ENCODE peak calls at places on chromosome 7, in four cellular contexts. M, C, L and R are unnamed samples. For H3K36me3, the result is how much of the 10 kb centered on the place peaks cover.

GRCh38 chr7:23467731-23468720 is 2.3 kb downstream of the IGF2BP3 start:
- DNase-seq in M (peak), C (peak), L (peak), R (peak)

GRCh38 chr7:74043523-74043951 is 15.6 kb downstream of the ELN start:
- DNase-seq in M (peak), C (peak), L (no peak), R (peak)

GRCh38 chr7:96236198-96237039 is 85.5 kb downstream of the SLC25A13 start:
- DNase-seq in M (no peak), C (peak), L (peak), R (no peak)

GRCh38 chr7:9752033-9752432 is 1221.6 kb upstream of the PHF14 start:
- DNase-seq in M (no peak), C (no peak), L (no peak), R (no peak)

GRCh38 chr7:43692582-43693373 is 36.5 kb downstream of the COA1 start:
- DNase-seq in M (no peak), C (peak), L (peak), R (no peak)

GRCh38 chr7:123798527-123799188 is 46.3 kb upstream of the HYAL4 start:
- DNase-seq in M (no peak), C (no peak), L (no peak), R (no peak)

GRCh38 chr7:70972693-70973092 is 159.3 kb upstream of the GALNT17 start:
- DNase-seq in M (no peak), C (no peak), L (no peak), R (no peak)

GRCh38 chr7:159099711-159100231 is 44.9 kb downstream of the VIPR2 start:
- DNase-seq in M (peak), C (no peak), L (no peak), R (no peak)

GRCh38 chr7:18786196-18786727 is 290.7 kb downstream of the HDAC9 start:
- DNase-seq in M (no peak), C (no peak), L (no peak), R (no peak)

GRCh38 chr7:112204776-112205347 is 1.3 kb downstream of the DOCK4 start:
- DNase-seq in M (no peak), C (peak), L (no peak), R (no peak)

GRCh38 chr7:142248166-142249160 is 9.4 kb downstream of the PRSS58 start:
- DNase-seq in M (peak), C (no peak), L (no peak), R (no peak)

GRCh38 chr7:37342665-37343471 is 105.8 kb downstream of the ELMO1 start:
- DNase-seq in M (no peak), C (no peak), L (no peak), R (no peak)

GRCh38 chr7:96304573-96304972 is 17.3 kb downstream of the SLC25A13 start:
- DNase-seq in M (no peak), C (peak), L (no peak), R (no peak)

GRCh38 chr7:47078241-47078640 is 503.7 kb downstream of the TNS3 start:
- DNase-seq in M (no peak), C (peak), L (no peak), R (no peak)

GRCh38 chr7:17392846-17393245 is 94.4 kb downstream of the AHR start:
- DNase-seq in M (no peak), C (peak), L (no peak), R (no peak)

GRCh38 chr7:12322287-12322902 is 81.3 kb downstream of the VWDE start:
- DNase-seq in M (no peak), C (peak), L (no peak), R (no peak)

GRCh38 chr7:332646-333398 is 42.9 kb downstream of the FOXL3 start:
- DNase-seq in M (peak), C (peak), L (peak), R (peak)

GRCh38 chr7:152583006-152583405 is 92.9 kb downstream of the XRCC2 start:
- DNase-seq in M (no peak), C (no peak), L (no peak), R (no peak)

GRCh38 chr7:24010495-24010894 is 273.5 kb upstream of the NPY start:
- DNase-seq in M (no peak), C (no peak), L (no peak), R (no peak)

GRCh38 chr7:151890355-151891004 is 13.6 kb upstream of the PRKAG2 start:
- DNase-seq in M (peak), C (no peak), L (no peak), R (peak)

GRCh38 chr7:36456135-36456534 is 66.5 kb downstream of the ANLN start:
- DNase-seq in M (no peak), C (no peak), L (no peak), R (no peak)

GRCh38 chr7:134727711-134728110 is 51.7 kb upstream of the CALD1 start:
- DNase-seq in M (no peak), C (peak), L (no peak), R (no peak)

GRCh38 chr7:32070406-32071360 is at the start of gene PDE1C:
- DNase-seq in M (peak), C (peak), L (peak), R (peak)

GRCh38 chr7:15130666-15131541 is 228.4 kb upstream of the DGKB start:
- DNase-seq in M (no peak), C (peak), L (no peak), R (no peak)

GRCh38 chr7:71708710-71709109 is 576.8 kb downstream of the GALNT17 start:
- DNase-seq in M (no peak), C (no peak), L (no peak), R (no peak)

GRCh38 chr7:41809081-41809480 is 106.2 kb upstream of the INHBA start:
- DNase-seq in M (no peak), C (no peak), L (no peak), R (no peak)

GRCh38 chr7:108287857-108288256 is 157.7 kb upstream of the LAMB4 start:
- DNase-seq in M (no peak), C (no peak), L (no peak), R (no peak)

GRCh38 chr7:80415522-80415921 is 96.3 kb downstream of the GNAT3 start:
- DNase-seq in M (no peak), C (no peak), L (no peak), R (no peak)

GRCh38 chr7:41010418-41010817 is 692.5 kb downstream of the INHBA start:
- DNase-seq in M (no peak), C (no peak), L (no peak), R (no peak)

GRCh38 chr7:157564518-157565177 is 227.8 kb downstream of the DNAJB6 start:
- DNase-seq in M (no peak), C (no peak), L (peak), R (no peak)

GRCh38 chr7:40211291-40212003 is 76.6 kb downstream of the SUGCT start:
- DNase-seq in M (no peak), C (peak), L (no peak), R (no peak)

GRCh38 chr7:112014347-112014746 is 191.9 kb downstream of the DOCK4 start:
- DNase-seq in M (no peak), C (no peak), L (no peak), R (no peak)

GRCh38 chr7:101093907-101094306 is 8.6 kb downstream of the TRIM56 start:
- DNase-seq in M (no peak), C (peak), L (peak), R (no peak)

DNA sequence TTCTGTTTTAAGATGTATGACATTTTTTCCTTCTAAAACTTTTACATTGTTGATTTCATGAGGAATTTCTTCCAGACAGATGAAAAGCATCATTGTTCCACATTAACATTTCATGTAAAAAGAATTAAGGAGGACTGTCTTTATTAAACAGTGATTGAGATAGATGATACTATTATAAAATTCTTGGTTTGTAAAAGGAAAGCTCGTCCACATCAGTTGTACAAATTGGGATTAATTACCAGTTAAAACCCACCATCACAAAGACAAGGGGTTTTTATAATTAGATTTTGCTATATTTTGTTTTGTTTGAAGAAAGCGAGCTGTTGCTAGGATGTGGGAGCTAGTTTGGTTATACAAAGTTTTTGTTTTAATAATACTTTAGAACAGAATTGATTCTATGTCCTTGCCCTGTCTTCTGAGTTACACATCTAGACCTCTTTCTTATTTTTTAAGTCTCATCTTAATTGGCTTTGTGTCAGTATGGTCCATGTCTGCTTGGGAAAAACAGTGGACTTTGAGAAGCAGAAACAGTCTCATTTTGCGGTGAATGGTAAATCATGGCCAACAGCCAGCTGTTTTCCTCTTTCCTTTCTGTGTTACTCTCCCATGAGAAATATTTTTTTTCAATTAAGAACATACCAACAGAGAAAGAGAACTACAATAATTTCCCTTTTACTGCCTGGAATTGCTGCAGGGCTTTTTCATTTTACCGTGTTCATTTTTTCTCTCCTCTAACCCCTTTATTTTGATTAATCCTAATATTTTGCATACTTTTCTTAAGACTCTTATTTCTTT is 3.2 kb downstream of the TES start:
- DNase-seq in M (no peak), C (peak), L (no peak), R (no peak)
- H3K4me3 ChIP-seq in M (no peak), C (peak), L (peak), R (no peak)

GRCh38 chr7:2369139-2369538 is 14.5 kb downstream of the EIF3B start:
- DNase-seq in M (no peak), C (no peak), L (no peak), R (peak)
- H3K36me3 ChIP-seq in M (half or more), C (half or more), L (half or more), R (half or more)

GRCh38 chr7:54788664-54789063 is 29.7 kb upstream of the SEC61G start:
- DNase-seq in M (peak), C (peak), L (peak), R (peak)
- H3K4me3 ChIP-seq in M (no peak), C (no peak), L (no peak), R (no peak)

GRCh38 chr7:6432786-6433185 is 15.0 kb downstream of the DAGLB start:
- DNase-seq in M (no peak), C (no peak), L (no peak), R (no peak)
- H3K36me3 ChIP-seq in M (under half), C (under half), L (half or more), R (under half)

GRCh38 chr7:94054130-94054529 is 50.0 kb upstream of the BET1 start:
- DNase-seq in M (no peak), C (no peak), L (no peak), R (no peak)

GRCh38 chr7:94049615-94050014 is 45.5 kb upstream of the BET1 start:
- DNase-seq in M (no peak), C (no peak), L (no peak), R (no peak)

GRCh38 chr7:94050046-94050445 is 45.9 kb upstream of the BET1 start:
- DNase-seq in M (no peak), C (no peak), L (no peak), R (no peak)

GRCh38 chr7:94053532-94053931 is 49.4 kb upstream of the BET1 start:
- DNase-seq in M (no peak), C (no peak), L (no peak), R (no peak)

DNA sequence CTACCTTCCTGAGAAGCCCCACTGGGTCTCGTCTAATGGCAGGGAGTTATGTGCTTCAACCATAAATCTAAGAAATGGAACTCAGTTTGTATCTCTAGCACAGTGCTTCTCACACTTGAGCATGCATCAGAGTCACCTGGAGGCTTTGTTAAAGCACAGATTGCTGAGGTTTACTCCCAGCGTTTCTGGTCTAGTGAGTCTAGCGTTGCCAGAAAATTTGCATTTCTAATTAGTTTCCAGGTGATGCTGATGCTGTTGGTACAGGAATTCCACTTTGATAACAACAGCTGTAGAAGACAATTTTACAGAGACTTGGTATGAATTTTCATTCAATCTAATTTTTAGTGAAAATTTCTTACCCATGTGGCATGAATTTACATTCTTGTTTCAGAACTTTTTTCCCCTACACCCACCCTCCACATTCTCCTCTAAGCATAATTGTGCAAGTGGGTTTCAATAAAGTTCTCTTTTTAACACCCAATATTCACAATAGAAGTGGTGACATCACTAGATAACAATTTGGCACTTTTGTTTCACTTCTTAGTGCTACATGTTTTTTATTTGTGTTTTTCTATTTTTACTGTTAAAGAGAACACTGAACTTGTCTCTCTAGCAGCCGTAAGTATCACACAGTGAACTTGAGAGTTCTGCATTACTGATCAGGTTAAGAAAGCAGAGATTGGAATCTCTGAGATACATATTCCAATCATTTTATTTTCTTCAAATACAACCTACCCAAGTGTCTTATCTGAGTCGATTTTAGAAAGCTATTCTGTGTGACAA is 48.4 kb upstream of the BET1 start:
- DNase-seq in M (no peak), C (peak), L (no peak), R (no peak)
- H3K4me3 ChIP-seq in M (no peak), C (no peak), L (no peak), R (no peak)

GRCh38 chr7:102407910-102408309 is 11.7 kb downstream of the PRKRIP1 start:
- DNase-seq in M (no peak), C (no peak), L (no peak), R (no peak)

GRCh38 chr7:102404005-102404861 is 8.1 kb downstream of the PRKRIP1 start:
- DNase-seq in M (peak), C (peak), L (peak), R (peak)

GRCh38 chr7:102400360-102400759 is 4.2 kb downstream of the PRKRIP1 start:
- DNase-seq in M (no peak), C (no peak), L (no peak), R (no peak)

GRCh38 chr7:102398543-102398942 is 2.4 kb downstream of the PRKRIP1 start:
- DNase-seq in M (no peak), C (no peak), L (no peak), R (no peak)

GRCh38 chr7:102403563-102403962 is 7.4 kb downstream of the PRKRIP1 start:
- DNase-seq in M (no peak), C (no peak), L (no peak), R (no peak)
- H3K36me3 ChIP-seq in M (half or more), C (half or more), L (under half), R (under half)

GRCh38 chr7:7554021-7554432 is 12.7 kb upstream of the MIOS start:
- DNase-seq in M (no peak), C (peak), L (peak), R (no peak)

GRCh38 chr7:7552199-7552598 is 14.5 kb upstream of the MIOS start:
- DNase-seq in M (no peak), C (no peak), L (no peak), R (no peak)

GRCh38 chr7:7548407-7548806 is 12.7 kb upstream of the COL28A1 start:
- DNase-seq in M (no peak), C (no peak), L (no peak), R (no peak)

GRCh38 chr7:7553386-7553785 is 13.3 kb upstream of the MIOS start:
- DNase-seq in M (no peak), C (peak), L (no peak), R (no peak)

DNA sequence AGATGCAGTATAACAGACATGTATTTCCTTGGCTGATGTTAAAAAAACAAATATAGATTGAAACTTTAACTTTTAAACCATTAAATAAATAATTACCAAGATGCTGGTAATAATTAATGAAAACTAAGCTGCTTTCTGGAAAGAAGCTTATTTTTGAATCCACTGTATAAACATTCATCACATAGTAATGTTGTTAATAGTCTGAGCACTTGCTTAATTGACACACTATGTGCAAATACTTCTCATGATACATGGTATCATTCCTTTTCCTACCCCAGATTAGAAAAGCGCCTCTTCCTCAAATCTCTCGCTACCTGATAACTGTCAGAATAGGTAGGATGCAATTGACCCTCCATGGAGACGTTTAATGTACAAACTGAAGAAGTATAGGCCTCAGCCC is 15.0 kb upstream of the COL28A1 start:
- DNase-seq in M (no peak), C (no peak), L (no peak), R (no peak)
- H3K4me3 ChIP-seq in M (no peak), C (no peak), L (no peak), R (no peak)

GRCh38 chr7:138551102-138551501 is 91.0 kb downstream of the TRIM24 start:
- DNase-seq in M (no peak), C (no peak), L (no peak), R (no peak)

GRCh38 chr7:138555684-138556083 is 95.6 kb downstream of the TRIM24 start:
- DNase-seq in M (no peak), C (no peak), L (no peak), R (no peak)

GRCh38 chr7:138553805-138554204 is 93.7 kb downstream of the TRIM24 start:
- DNase-seq in M (no peak), C (no peak), L (no peak), R (no peak)

GRCh38 chr7:138556771-138557484 is 96.9 kb downstream of the TRIM24 start:
- DNase-seq in M (no peak), C (peak), L (no peak), R (no peak)

GRCh38 chr7:138554674-138555073 is 94.6 kb downstream of the TRIM24 start:
- DNase-seq in M (no peak), C (no peak), L (no peak), R (no peak)
- H3K36me3 ChIP-seq in M (half or more), C (half or more), L (under half), R (half or more)

GRCh38 chr7:128914566-128915151 is 4.2 kb upstream of the KCP start:
- DNase-seq in M (peak), C (no peak), L (no peak), R (peak)
- H3K4me3 ChIP-seq in M (no peak), C (no peak), L (no peak), R (no peak)

DNA sequence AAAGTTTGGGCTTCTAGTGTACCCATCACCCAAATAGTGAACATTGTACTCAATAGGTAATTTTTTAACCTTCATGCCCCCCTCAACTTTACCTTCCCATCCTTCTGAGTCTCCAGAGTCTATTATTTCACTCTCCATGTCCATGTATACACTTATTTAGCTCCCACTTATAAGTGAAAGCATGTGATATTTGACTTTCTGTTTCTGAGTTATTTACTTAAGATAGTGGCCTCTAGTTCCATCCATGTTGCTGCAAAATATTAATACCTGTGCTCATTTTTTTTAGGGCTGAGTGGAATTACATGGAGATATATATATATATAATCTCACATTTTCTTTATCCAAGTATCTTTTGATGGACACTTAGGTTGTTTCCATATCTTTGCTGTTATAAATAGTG is 21.1 kb upstream of the PHF14 start:
- DNase-seq in M (no peak), C (no peak), L (no peak), R (no peak)
- H3K36me3 ChIP-seq in M (under half), C (under half), L (under half), R (under half)